ENCODE peak calls at places on chromosomes 16 and 17, in six cellular contexts. V is adrenal gland, D is lower lobe of right lung, Y is BJ, I is hepatocyte, C is kidney. S is an unnamed sample.

GRCh38 chr17:32958418-32958817 is 30.5 kb downstream of the TMEM98 start:
- DNase-seq in C (no peak), I (no peak), D (no peak), V (no peak), Y (peak; percentile 92), S (no peak)

GRCh38 chr17:28756025-28756804 is 12.4 kb downstream of the TRAF4 start:
- DNase-seq in D (no peak), Y (no peak), C (peak; percentile 41), I (no peak), V (no peak), S (no peak)

GRCh38 chr17:69236464-69236863 is 7.8 kb upstream of the ABCA10 start:
- DNase-seq in V (no peak), D (no peak), C (no peak), Y (no peak), I (no peak), S (no peak)

GRCh38 chr16:2008009-2008526 is 1.6 kb downstream of the ZNF598 start:
- DNase-seq in I (no peak), D (no peak), V (no peak), Y (peak; percentile 27), C (peak; percentile 64), S (peak; percentile 86)

GRCh38 chr17:80921159-80921558 is 70.5 kb upstream of the CHMP6 start:
- DNase-seq in V (no peak), D (no peak), C (peak; percentile 67), I (no peak), Y (no peak), S (no peak)

GRCh38 chr17:44909681-44910144 is 5.6 kb downstream of the GFAP start:
- DNase-seq in D (no peak), I (peak; percentile 24), Y (peak; percentile 63), V (no peak), C (no peak), S (peak; percentile 70)

GRCh38 chr17:66310528-66311148 is 8.2 kb downstream of the PRKCA start:
- DNase-seq in I (no peak), Y (no peak), C (no peak), D (no peak), V (no peak), S (no peak)

GRCh38 chr17:40883960-40884359 is 1.1 kb downstream of the KRT20 start:
- DNase-seq in Y (no peak), C (no peak), D (no peak), I (no peak), V (no peak), S (no peak)

GRCh38 chr17:231966-232807 is 50.7 kb upstream of the DOC2B start:
- DNase-seq in D (no peak), Y (no peak), V (peak; percentile 80), C (peak; percentile 68), I (no peak), S (no peak)

GRCh38 chr16:7316266-7316888 is 16.3 kb upstream of the RBFOX1 start:
- DNase-seq in V (no peak), D (no peak), Y (no peak), I (peak; percentile 8), C (no peak), S (no peak)

GRCh38 chr17:65184235-65184959 is 47.2 kb downstream of the RGS9 start:
- DNase-seq in I (no peak), Y (no peak), C (no peak), V (no peak), D (no peak), S (no peak)

GRCh38 chr16:48201515-48202201 is 42.4 kb upstream of the LONP2 start:
- DNase-seq in I (no peak), V (no peak), Y (no peak), D (no peak), C (no peak), S (no peak)

GRCh38 chr17:29048440-29049360 is 5.8 kb downstream of the PIPOX start:
- DNase-seq in C (no peak), D (no peak), I (peak; percentile 22), Y (no peak), V (no peak), S (no peak)

GRCh38 chr16:72645526-72645925 is 402.4 kb downstream of the ZFHX3 start:
- DNase-seq in D (no peak), I (no peak), C (no peak), V (no peak), Y (no peak), S (no peak)

GRCh38 chr17:28076138-28076537 is 33.7 kb downstream of the NLK start:
- DNase-seq in D (no peak), I (no peak), Y (no peak), C (no peak), V (no peak), S (no peak)

GRCh38 chr16:86288716-86289294 is 221.5 kb upstream of the FOXF1 start:
- DNase-seq in C (no peak), I (no peak), D (no peak), Y (no peak), V (no peak), S (no peak)

GRCh38 chr16:626787-627457 is 3.9 kb upstream of the WFIKKN1 start:
- DNase-seq in Y (peak; percentile 62), C (no peak), I (peak; percentile 46), D (no peak), V (peak; percentile 95), S (peak; percentile 90)

GRCh38 chr17:67256075-67256732 is 11.2 kb upstream of the HELZ start:
- DNase-seq in C (no peak), Y (no peak), V (no peak), I (no peak), D (no peak), S (no peak)

GRCh38 chr16:23535901-23536300 is 21.2 kb downstream of the EARS2 start:
- DNase-seq in Y (no peak), I (no peak), C (peak; percentile 11), D (no peak), V (no peak), S (peak; percentile 55)

GRCh38 chr16:20952144-20952797 is 51.7 kb downstream of the LYRM1 start:
- DNase-seq in I (no peak), Y (no peak), C (no peak), D (no peak), V (no peak), S (peak; percentile 51)

GRCh38 chr16:11791144-11791828 is 5.8 kb downstream of the ZC3H7A start:
- DNase-seq in C (no peak), V (no peak), D (no peak), I (no peak), Y (no peak), S (no peak)

GRCh38 chr16:72990003-72990521 is 57.9 kb downstream of the ZFHX3 start:
- DNase-seq in D (no peak), I (peak; percentile 53), V (peak; percentile 86), C (no peak), Y (peak; percentile 61), S (no peak)

GRCh38 chr16:87956771-87957279 is 5.6 kb downstream of the BANP start:
- DNase-seq in C (no peak), D (no peak), Y (no peak), I (peak; percentile 42), V (no peak), S (peak; percentile 37)

GRCh38 chr17:81053043-81053970 is 18.4 kb downstream of the BAIAP2 start:
- DNase-seq in C (no peak), I (no peak), D (no peak), V (no peak), Y (no peak), S (no peak)

GRCh38 chr16:81651758-81652718 is 127.1 kb upstream of the PLCG2 start:
- DNase-seq in D (no peak), C (no peak), Y (no peak), V (no peak), I (no peak), S (no peak)
- H3K4me3 ChIP-seq in D (no peak overlapping the region), C (no peak overlapping the region), Y (no peak overlapping the region), V (peak overlapping the region; percentile 14), I (no peak overlapping the region), S (no peak overlapping the region)

DNA sequence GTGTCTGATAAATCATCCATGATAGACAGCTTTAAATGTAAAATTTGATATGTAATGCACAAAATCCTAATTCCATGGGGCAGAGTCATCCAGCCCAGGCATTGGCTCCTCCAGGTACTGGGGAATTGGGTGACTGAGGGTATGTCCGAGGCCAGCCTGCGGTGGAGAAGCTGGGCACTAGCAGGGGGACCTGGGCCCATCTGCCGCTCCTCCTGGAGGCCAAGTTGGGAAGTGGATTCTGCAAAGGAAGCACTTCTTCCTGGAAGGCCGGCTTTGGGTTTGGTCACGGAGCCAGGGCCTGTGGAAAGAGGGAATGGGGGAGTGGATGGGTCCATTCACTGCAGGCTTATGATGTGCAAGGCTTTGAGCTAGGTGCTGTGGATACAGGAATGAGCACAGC is 85.8 kb downstream of the GNAO1 start:
- DNase-seq in C (no peak), Y (no peak), V (no peak), I (peak; percentile 26), D (no peak), S (no peak)
- TF ChIP-seq CTCF in C (no peak), Y (no peak), V (no peak), I (no peak), D (no peak), S (peak; percentile 21)

GRCh38 chr17:75846701-75847594 is 2.7 kb upstream of the UNC13D start:
- DNase-seq in C (peak; percentile 73), Y (no peak), V (no peak), I (no peak), D (no peak), S (no peak)

GRCh38 chr17:75847595-75848522 is 3.7 kb upstream of the UNC13D start:
- DNase-seq in D (no peak), C (peak; percentile 73), I (no peak), V (no peak), Y (no peak), S (no peak)

GRCh38 chr17:75844530-75845057 is 390 bp upstream of the UNC13D start:
- DNase-seq in Y (no peak), C (peak; percentile 95), V (peak; percentile 74), D (peak; percentile 87), I (peak; percentile 78), S (peak; percentile 51)

GRCh38 chr17:75845058-75845711 is 981 bp upstream of the UNC13D start:
- DNase-seq in I (peak; percentile 85), V (peak; percentile 98), Y (no peak), C (peak; percentile 95), D (peak; percentile 92), S (peak; percentile 64)

GRCh38 chr17:75845933-75846700 is 1.9 kb upstream of the UNC13D start:
- DNase-seq in V (no peak), C (no peak), D (no peak), I (no peak), Y (no peak), S (no peak)
- H3K36me3 ChIP-seq in V (no peaks in the 10 kb centered on the region), C (peaks cover 48% of the 10 kb centered on the region), D (peaks cover 55% of the 10 kb centered on the region), I (no peaks in the 10 kb centered on the region), Y (peaks cover 25% of the 10 kb centered on the region), S (peaks cover 30% of the 10 kb centered on the region)

DNA sequence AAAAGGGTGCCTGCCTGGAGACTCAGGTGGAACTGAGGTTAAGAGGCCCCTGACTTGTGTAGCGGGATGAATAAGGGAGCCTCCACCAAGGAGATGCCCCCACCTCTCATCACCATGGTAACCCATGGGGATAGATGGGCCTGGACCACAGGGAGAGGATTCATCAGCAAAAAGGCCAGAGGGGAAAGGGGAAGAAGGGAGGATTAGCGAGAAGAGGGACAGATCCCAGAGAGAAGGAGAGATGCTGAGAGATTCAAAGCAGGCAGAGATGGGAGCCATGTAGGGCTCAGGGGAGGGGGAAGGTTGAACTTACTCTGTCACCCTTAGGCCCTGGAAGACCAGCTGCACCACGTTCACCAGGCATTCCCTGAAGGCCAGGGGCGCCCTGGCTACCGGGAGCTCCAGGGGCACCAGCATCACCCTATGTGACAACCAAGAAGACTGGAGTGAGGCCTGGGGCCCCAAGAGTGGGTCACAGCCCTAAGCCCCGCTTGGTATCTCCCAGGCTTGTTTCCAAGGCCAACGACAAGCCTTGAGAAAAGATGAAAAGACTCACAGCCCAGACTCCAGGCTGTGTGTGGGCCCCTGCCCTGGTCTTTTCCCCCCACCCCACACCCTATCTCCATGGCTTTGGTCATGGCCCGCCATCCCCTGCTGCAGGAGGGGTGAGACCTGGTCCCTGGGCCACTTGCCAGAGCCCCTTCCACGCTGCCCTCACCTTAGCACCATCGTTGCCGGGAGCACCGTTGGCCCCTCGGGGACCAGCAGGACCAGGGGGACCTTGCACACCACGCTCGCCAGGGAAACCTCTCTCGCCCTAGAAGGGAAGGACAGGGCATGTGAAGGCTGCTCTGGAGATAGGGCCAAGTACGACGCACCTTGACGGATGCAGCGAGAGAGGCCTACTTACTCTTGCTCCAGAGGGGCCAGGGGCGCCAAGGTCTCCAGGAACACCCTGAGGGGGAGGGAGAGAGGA is 10.1 kb downstream of the COL1A1 start:
- DNase-seq in D (no peak), I (no peak), V (no peak), C (peak; percentile 61), Y (no peak), S (no peak)
- H3K4me3 ChIP-seq in D (no peak overlapping the region), I (no peak overlapping the region), V (no peak overlapping the region), C (no peak overlapping the region), Y (peak overlapping the region; percentile 8), S (no peak overlapping the region)